ENCODE peak calls at places on chromosomes 11 and 22, in five cellular contexts. K, Y, M, V and E are unnamed samples.

GRCh38 chr22:27986459-27986858 is 67.4 kb upstream of the PITPNB start:
- DNase-seq in M (no peak), K (no peak), Y (peak; percentile 2), V (no peak), E (peak; percentile 11)

GRCh38 chr11:60504219-60504618 is 11.0 kb upstream of the MS4A13 start:
- DNase-seq in V (no peak), K (peak; percentile 6), Y (no peak), M (no peak), E (no peak)

GRCh38 chr11:123549901-123550619 is 104.4 kb downstream of the SCN3B start:
- DNase-seq in Y (no peak), K (peak; percentile 9), M (peak; percentile 55), V (no peak), E (no peak)

GRCh38 chr11:117723625-117724024 is 73.4 kb downstream of the DSCAML1 start:
- DNase-seq in V (no peak), Y (no peak), M (no peak), K (no peak), E (no peak)

GRCh38 chr11:46210133-46210636 is 67.3 kb upstream of the CREB3L1 start:
- DNase-seq in K (no peak), Y (no peak), V (peak; percentile 55), M (peak; percentile 68), E (no peak)

GRCh38 chr11:100670140-100670539 is 16.9 kb upstream of the ARHGAP42 start:
- DNase-seq in K (no peak), V (no peak), M (no peak), Y (no peak), E (no peak)

GRCh38 chr11:31813242-31813960 is 2.3 kb upstream of the PAX6 start:
- DNase-seq in M (no peak), V (no peak), K (no peak), Y (no peak), E (no peak)

GRCh38 chr22:49371325-49372110 is 456.2 kb downstream of the BRD1 start:
- DNase-seq in Y (no peak), V (no peak), M (no peak), K (no peak), E (no peak)

GRCh38 chr22:43012390-43012789 is 2.6 kb downstream of the PACSIN2 start:
- DNase-seq in M (no peak), Y (no peak), V (no peak), K (no peak), E (no peak)

GRCh38 chr11:134350381-134350780 is 18.6 kb downstream of the GLB1L2 start:
- DNase-seq in V (no peak), M (no peak), K (no peak), Y (no peak), E (no peak)